ENCODE peak calls at places on chromosome 19, in nine cellular contexts. One of them, this sample, is unnamed. For H3K4me1, the result is how much of the 10 kb centered on the place peaks cover.

GRCh38 chr19:3655402-3656072 is 28.9 kb upstream of the CACTIN start:
- DNase-seq in upper lobe of left lung: peak
- DNase-seq in tibial nerve: no peak
- DNase-seq in fibroblast of lung: peak
- DNase-seq in adrenal gland: no peak
- DNase-seq in transverse colon: peak
- DNase-seq in heart left ventricle: peak
- DNase-seq in A549: no peak
- DNase-seq in stomach: peak
- DNase-seq in this sample: no peak

GRCh38 chr19:42553292-42554045 is 25.2 kb upstream of the CEACAM1 start:
- DNase-seq in upper lobe of left lung: peak
- DNase-seq in fibroblast of lung: peak
- DNase-seq in adrenal gland: peak
- DNase-seq in tibial nerve: no peak
- DNase-seq in heart left ventricle: peak
- DNase-seq in A549: no peak
- DNase-seq in transverse colon: no peak
- DNase-seq in stomach: peak
- DNase-seq in this sample: peak

GRCh38 chr19:49335784-49336481 is 727 bp downstream of the CD37 start:
- DNase-seq in stomach: no peak
- DNase-seq in adrenal gland: no peak
- DNase-seq in tibial nerve: no peak
- DNase-seq in fibroblast of lung: no peak
- DNase-seq in upper lobe of left lung: no peak
- DNase-seq in transverse colon: no peak
- DNase-seq in A549: no peak
- DNase-seq in heart left ventricle: no peak
- DNase-seq in this sample: no peak

GRCh38 chr19:478236-478888 is 17.5 kb upstream of the SHC2 start:
- DNase-seq in transverse colon: no peak
- DNase-seq in fibroblast of lung: no peak
- DNase-seq in heart left ventricle: no peak
- DNase-seq in adrenal gland: no peak
- DNase-seq in A549: no peak
- DNase-seq in stomach: no peak
- DNase-seq in tibial nerve: no peak
- DNase-seq in upper lobe of left lung: peak
- DNase-seq in this sample: no peak

GRCh38 chr19:17538684-17539287 is 16.7 kb upstream of the COLGALT1 start:
- DNase-seq in transverse colon: no peak
- DNase-seq in heart left ventricle: no peak
- DNase-seq in fibroblast of lung: no peak
- DNase-seq in A549: no peak
- DNase-seq in stomach: no peak
- DNase-seq in upper lobe of left lung: no peak
- DNase-seq in adrenal gland: no peak
- DNase-seq in tibial nerve: no peak
- DNase-seq in this sample: no peak

GRCh38 chr19:3458229-3458555 is 22.1 kb downstream of the SMIM24 start:
- DNase-seq in adrenal gland: no peak
- DNase-seq in A549: no peak
- DNase-seq in stomach: no peak
- DNase-seq in upper lobe of left lung: peak
- DNase-seq in transverse colon: no peak
- DNase-seq in tibial nerve: no peak
- DNase-seq in fibroblast of lung: peak
- DNase-seq in heart left ventricle: no peak
- DNase-seq in this sample: no peak

GRCh38 chr19:42480335-42481095 is 37.8 kb upstream of the CXCL17 start:
- DNase-seq in heart left ventricle: no peak
- DNase-seq in fibroblast of lung: peak
- DNase-seq in adrenal gland: peak
- DNase-seq in upper lobe of left lung: no peak
- DNase-seq in transverse colon: no peak
- DNase-seq in A549: no peak
- DNase-seq in tibial nerve: no peak
- DNase-seq in stomach: peak
- DNase-seq in this sample: no peak

GRCh38 chr19:51422053-51422448 is 4.6 kb upstream of the SIGLEC10 start:
- DNase-seq in heart left ventricle: peak
- DNase-seq in adrenal gland: peak
- DNase-seq in fibroblast of lung: peak
- DNase-seq in tibial nerve: peak
- DNase-seq in upper lobe of left lung: peak
- DNase-seq in A549: peak
- DNase-seq in transverse colon: peak
- DNase-seq in stomach: peak
- DNase-seq in this sample: peak

GRCh38 chr19:11814707-11815050 is 606 bp downstream of the ZNF440 start:
- DNase-seq in tibial nerve: no peak
- DNase-seq in adrenal gland: peak
- DNase-seq in heart left ventricle: no peak
- DNase-seq in upper lobe of left lung: no peak
- DNase-seq in transverse colon: peak
- DNase-seq in fibroblast of lung: peak
- DNase-seq in A549: no peak
- DNase-seq in stomach: no peak
- DNase-seq in this sample: no peak

GRCh38 chr19:51450730-51451307 is 7.4 kb downstream of the SIGLEC8 start:
- DNase-seq in A549: no peak
- DNase-seq in heart left ventricle: no peak
- DNase-seq in fibroblast of lung: no peak
- DNase-seq in adrenal gland: no peak
- DNase-seq in stomach: peak
- DNase-seq in transverse colon: no peak
- DNase-seq in upper lobe of left lung: no peak
- DNase-seq in tibial nerve: no peak
- DNase-seq in this sample: no peak

GRCh38 chr19:28968721-28969120 is 244.2 kb downstream of the UQCRFS1 start:
- DNase-seq in stomach: no peak
- DNase-seq in adrenal gland: peak
- DNase-seq in A549: no peak
- DNase-seq in fibroblast of lung: no peak
- DNase-seq in heart left ventricle: no peak
- DNase-seq in upper lobe of left lung: no peak
- DNase-seq in tibial nerve: no peak
- DNase-seq in transverse colon: no peak
- DNase-seq in this sample: no peak

GRCh38 chr19:3298853-3299449 is 67.4 kb upstream of the NFIC start:
- DNase-seq in A549: no peak
- DNase-seq in transverse colon: no peak
- DNase-seq in adrenal gland: no peak
- DNase-seq in heart left ventricle: no peak
- DNase-seq in tibial nerve: no peak
- DNase-seq in fibroblast of lung: no peak
- DNase-seq in upper lobe of left lung: no peak
- DNase-seq in stomach: no peak
- DNase-seq in this sample: no peak

GRCh38 chr19:15479391-15480345 is at the start of gene PGLYRP2:
- DNase-seq in transverse colon: no peak
- DNase-seq in adrenal gland: no peak
- DNase-seq in fibroblast of lung: no peak
- DNase-seq in heart left ventricle: no peak
- DNase-seq in stomach: peak
- DNase-seq in tibial nerve: no peak
- DNase-seq in A549: no peak
- DNase-seq in upper lobe of left lung: no peak
- DNase-seq in this sample: no peak

GRCh38 chr19:39412867-39413268 is 399 bp downstream of the PLEKHG2 start:
- DNase-seq in transverse colon: no peak
- DNase-seq in adrenal gland: no peak
- DNase-seq in A549: no peak
- DNase-seq in stomach: no peak
- DNase-seq in tibial nerve: no peak
- DNase-seq in upper lobe of left lung: no peak
- DNase-seq in heart left ventricle: no peak
- DNase-seq in fibroblast of lung: no peak
- DNase-seq in this sample: no peak

GRCh38 chr19:51696606-51697005 is 3.5 kb downstream of the SPACA6 start:
- DNase-seq in adrenal gland: no peak
- DNase-seq in A549: no peak
- DNase-seq in stomach: peak
- DNase-seq in upper lobe of left lung: no peak
- DNase-seq in fibroblast of lung: no peak
- DNase-seq in tibial nerve: no peak
- DNase-seq in heart left ventricle: no peak
- DNase-seq in transverse colon: no peak
- DNase-seq in this sample: peak

GRCh38 chr19:5434970-5435641 is 20.1 kb upstream of the ZNRF4 start:
- DNase-seq in stomach: no peak
- DNase-seq in adrenal gland: peak
- DNase-seq in upper lobe of left lung: no peak
- DNase-seq in tibial nerve: no peak
- DNase-seq in fibroblast of lung: peak
- DNase-seq in heart left ventricle: no peak
- DNase-seq in A549: peak
- DNase-seq in transverse colon: no peak
- DNase-seq in this sample: no peak

GRCh38 chr19:10551698-10552301 is 8.1 kb downstream of the ATG4D start:
- DNase-seq in tibial nerve: no peak
- DNase-seq in heart left ventricle: no peak
- DNase-seq in adrenal gland: no peak
- DNase-seq in upper lobe of left lung: no peak
- DNase-seq in fibroblast of lung: peak
- DNase-seq in transverse colon: peak
- DNase-seq in A549: no peak
- DNase-seq in stomach: peak
- DNase-seq in this sample: no peak
- TF ChIP-seq CTCF in tibial nerve: no peak
- TF ChIP-seq CTCF in heart left ventricle: peak
- TF ChIP-seq CTCF in adrenal gland: no peak
- TF ChIP-seq CTCF in upper lobe of left lung: peak
- TF ChIP-seq CTCF in fibroblast of lung: no peak
- TF ChIP-seq CTCF in transverse colon: no peak
- TF ChIP-seq CTCF in A549: no peak
- TF ChIP-seq CTCF in stomach: no peak
- TF ChIP-seq CTCF in this sample: no peak

GRCh38 chr19:8451377-8451776 is 6.6 kb downstream of the HNRNPM start:
- DNase-seq in upper lobe of left lung: no peak
- DNase-seq in A549: no peak
- DNase-seq in fibroblast of lung: no peak
- DNase-seq in heart left ventricle: no peak
- DNase-seq in adrenal gland: no peak
- DNase-seq in stomach: no peak
- DNase-seq in tibial nerve: no peak
- DNase-seq in transverse colon: no peak
- DNase-seq in this sample: no peak
- H3K4me1 ChIP-seq in upper lobe of left lung: half or more
- H3K4me1 ChIP-seq in A549: half or more
- H3K4me1 ChIP-seq in fibroblast of lung: under half
- H3K4me1 ChIP-seq in heart left ventricle: half or more
- H3K4me1 ChIP-seq in adrenal gland: half or more
- H3K4me1 ChIP-seq in stomach: half or more
- H3K4me1 ChIP-seq in tibial nerve: half or more
- H3K4me1 ChIP-seq in transverse colon: under half
- H3K4me1 ChIP-seq in this sample: half or more

GRCh38 chr19:6465663-6466062 is 1.6 kb downstream of the CRB3 start:
- DNase-seq in adrenal gland: no peak
- DNase-seq in upper lobe of left lung: peak
- DNase-seq in transverse colon: no peak
- DNase-seq in tibial nerve: no peak
- DNase-seq in fibroblast of lung: no peak
- DNase-seq in stomach: no peak
- DNase-seq in heart left ventricle: no peak
- DNase-seq in A549: no peak
- DNase-seq in this sample: no peak

GRCh38 chr19:6467384-6467783 is 3.3 kb downstream of the CRB3 start:
- DNase-seq in tibial nerve: no peak
- DNase-seq in adrenal gland: no peak
- DNase-seq in heart left ventricle: no peak
- DNase-seq in fibroblast of lung: no peak
- DNase-seq in upper lobe of left lung: no peak
- DNase-seq in transverse colon: no peak
- DNase-seq in A549: no peak
- DNase-seq in stomach: no peak
- DNase-seq in this sample: no peak

GRCh38 chr19:6465006-6465405 is 935 bp downstream of the CRB3 start:
- DNase-seq in transverse colon: peak
- DNase-seq in adrenal gland: no peak
- DNase-seq in tibial nerve: no peak
- DNase-seq in heart left ventricle: no peak
- DNase-seq in upper lobe of left lung: no peak
- DNase-seq in A549: no peak
- DNase-seq in stomach: peak
- DNase-seq in fibroblast of lung: no peak
- DNase-seq in this sample: no peak

GRCh38 chr19:6464070-6464873 is at the start of gene CRB3:
- DNase-seq in upper lobe of left lung: peak
- DNase-seq in A549: peak
- DNase-seq in stomach: peak
- DNase-seq in adrenal gland: no peak
- DNase-seq in transverse colon: peak
- DNase-seq in tibial nerve: no peak
- DNase-seq in fibroblast of lung: no peak
- DNase-seq in heart left ventricle: no peak
- DNase-seq in this sample: no peak

DNA sequence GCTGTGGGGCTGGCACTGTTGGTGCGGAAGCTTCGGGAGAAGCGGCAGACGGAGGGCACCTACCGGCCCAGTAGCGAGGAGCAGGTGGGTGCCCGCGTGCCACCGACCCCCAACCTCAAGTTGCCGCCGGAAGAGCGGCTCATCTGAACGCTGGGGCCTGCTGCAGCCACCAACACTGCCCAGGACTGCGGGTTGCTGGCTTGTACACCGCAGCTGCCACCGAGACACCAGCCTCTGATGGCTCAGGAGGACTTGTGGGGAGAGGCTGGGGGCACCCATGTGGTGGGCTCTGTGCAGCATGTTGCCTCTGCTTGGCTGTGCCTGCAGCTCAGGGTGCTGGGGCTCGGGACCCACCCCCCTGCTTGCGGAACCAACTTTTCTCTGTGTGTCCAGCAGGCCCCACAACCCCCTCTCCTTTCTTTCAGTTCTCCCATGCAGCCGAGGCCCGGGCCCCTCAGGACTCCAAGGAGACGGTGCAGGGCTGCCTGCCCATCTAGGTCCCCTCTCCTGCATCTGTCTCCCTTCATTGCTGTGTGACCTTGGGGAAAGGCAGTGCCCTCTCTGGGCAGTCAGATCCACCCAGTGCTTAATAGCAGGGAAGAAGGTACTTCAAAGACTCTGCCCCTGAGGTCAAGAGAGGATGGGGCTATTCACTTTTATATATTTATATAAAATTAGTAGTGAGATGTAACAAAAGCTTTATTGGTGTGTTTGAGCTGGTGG is 2.6 kb downstream of the CRB3 start:
- DNase-seq in heart left ventricle: no peak
- DNase-seq in transverse colon: no peak
- DNase-seq in adrenal gland: no peak
- DNase-seq in upper lobe of left lung: peak
- DNase-seq in fibroblast of lung: no peak
- DNase-seq in tibial nerve: no peak
- DNase-seq in A549: no peak
- DNase-seq in stomach: no peak
- DNase-seq in this sample: no peak
- H3K27ac ChIP-seq in heart left ventricle: no peak
- H3K27ac ChIP-seq in transverse colon: no peak
- H3K27ac ChIP-seq in adrenal gland: no peak
- H3K27ac ChIP-seq in upper lobe of left lung: no peak
- H3K27ac ChIP-seq in fibroblast of lung: no peak
- H3K27ac ChIP-seq in tibial nerve: no peak
- H3K27ac ChIP-seq in A549: no peak
- H3K27ac ChIP-seq in stomach: no peak
- H3K27ac ChIP-seq in this sample: no peak

GRCh38 chr19:47531640-47532387 is 17.0 kb upstream of the NAPA start:
- DNase-seq in tibial nerve: no peak
- DNase-seq in transverse colon: no peak
- DNase-seq in adrenal gland: no peak
- DNase-seq in heart left ventricle: no peak
- DNase-seq in upper lobe of left lung: no peak
- DNase-seq in A549: no peak
- DNase-seq in stomach: no peak
- DNase-seq in fibroblast of lung: no peak
- DNase-seq in this sample: no peak
- TF ChIP-seq CTCF in tibial nerve: no peak
- TF ChIP-seq CTCF in transverse colon: no peak
- TF ChIP-seq CTCF in adrenal gland: no peak
- TF ChIP-seq CTCF in heart left ventricle: no peak
- TF ChIP-seq CTCF in upper lobe of left lung: no peak
- TF ChIP-seq CTCF in A549: no peak
- TF ChIP-seq CTCF in stomach: no peak
- TF ChIP-seq CTCF in fibroblast of lung: no peak
- TF ChIP-seq CTCF in this sample: no peak